ENCODE peak calls at places on chromosomes 16 and 17, in eight cellular contexts. Y is progenitor cell of endocrine pancreas, D is left lung, J is HFFc6, R is AG04450, C is uterus, K is AG09319, X is HFF-Myc. B is an unnamed sample.

GRCh38 chr16:31138621-31139578 is 3.4 kb upstream of the PRSS8 start:
- DNase-seq in Y (no peak), D (peak), J (peak), R (no peak), C (no peak), K (no peak), X (no peak), B (no peak)

GRCh38 chr17:79616801-79617200 is 6.0 kb upstream of the RBFOX3 start:
- DNase-seq in Y (no peak), D (peak), J (no peak), R (no peak), C (no peak), K (no peak), X (no peak), B (no peak)

GRCh38 chr17:35245196-35245486 is 2.3 kb downstream of the SLFN5 start:
- DNase-seq in Y (no peak), D (no peak), J (peak), R (peak), C (no peak), K (peak), X (peak), B (no peak)

GRCh38 chr16:56795011-56795410 is 65.1 kb downstream of the NUP93 start:
- DNase-seq in Y (no peak), D (no peak), J (no peak), R (no peak), C (no peak), K (no peak), X (no peak), B (no peak)

GRCh38 chr16:50711862-50712567 is 18.6 kb downstream of the NOD2 start:
- DNase-seq in Y (no peak), D (no peak), J (no peak), R (no peak), C (no peak), K (no peak), X (no peak), B (no peak)

GRCh38 chr17:38881600-38882191 is 11.8 kb downstream of the LASP1 start:
- DNase-seq in Y (no peak), D (no peak), J (no peak), R (no peak), C (peak), K (no peak), X (no peak), B (no peak)

GRCh38 chr17:74569392-74570003 is 2.2 kb upstream of the CD300H start:
- DNase-seq in Y (no peak), D (no peak), J (peak), R (peak), C (peak), K (peak), X (peak), B (no peak)

GRCh38 chr16:77793417-77793816 is 5.1 kb downstream of the VAT1L start:
- DNase-seq in Y (no peak), D (no peak), J (no peak), R (no peak), C (no peak), K (no peak), X (no peak), B (no peak)

GRCh38 chr17:78883533-78884131 is 19.4 kb downstream of the CEP295NL start:
- DNase-seq in Y (peak), D (peak), J (peak), R (peak), C (peak), K (peak), X (peak), B (peak)

GRCh38 chr17:40560592-40561293 is 4.5 kb downstream of the CCR7 start:
- DNase-seq in Y (peak), D (no peak), J (no peak), R (no peak), C (peak), K (no peak), X (no peak), B (peak)

GRCh38 chr17:38768417-38768816 is 15.9 kb downstream of the PSMB3 start:
- DNase-seq in Y (no peak), D (no peak), J (no peak), R (no peak), C (no peak), K (no peak), X (no peak), B (no peak)

GRCh38 chr16:49010879-49011278 is 270.8 kb downstream of the CBLN1 start:
- DNase-seq in Y (no peak), D (no peak), J (no peak), R (no peak), C (no peak), K (no peak), X (no peak), B (no peak)

GRCh38 chr17:35094902-35095301 is 24.8 kb downstream of the RAD51D start:
- DNase-seq in Y (no peak), D (no peak), J (peak), R (peak), C (no peak), K (peak), X (no peak), B (no peak)

GRCh38 chr17:27623578-27623977 is 7.4 kb upstream of the LGALS9 start:
- DNase-seq in Y (no peak), D (no peak), J (no peak), R (no peak), C (no peak), K (no peak), X (no peak), B (no peak)

GRCh38 chr17:2909853-2910234 is 113.6 kb downstream of the RAP1GAP2 start:
- DNase-seq in Y (no peak), D (no peak), J (no peak), R (no peak), C (no peak), K (no peak), X (no peak), B (no peak)

GRCh38 chr17:81727324-81728031 is 15.4 kb downstream of the SLC25A10 start:
- DNase-seq in Y (no peak), D (no peak), J (no peak), R (no peak), C (no peak), K (no peak), X (no peak), B (no peak)

GRCh38 chr17:78174870-78175642 is 6.7 kb downstream of the SYNGR2 start:
- DNase-seq in Y (no peak), D (no peak), J (no peak), R (no peak), C (no peak), K (no peak), X (no peak), B (no peak)

DNA sequence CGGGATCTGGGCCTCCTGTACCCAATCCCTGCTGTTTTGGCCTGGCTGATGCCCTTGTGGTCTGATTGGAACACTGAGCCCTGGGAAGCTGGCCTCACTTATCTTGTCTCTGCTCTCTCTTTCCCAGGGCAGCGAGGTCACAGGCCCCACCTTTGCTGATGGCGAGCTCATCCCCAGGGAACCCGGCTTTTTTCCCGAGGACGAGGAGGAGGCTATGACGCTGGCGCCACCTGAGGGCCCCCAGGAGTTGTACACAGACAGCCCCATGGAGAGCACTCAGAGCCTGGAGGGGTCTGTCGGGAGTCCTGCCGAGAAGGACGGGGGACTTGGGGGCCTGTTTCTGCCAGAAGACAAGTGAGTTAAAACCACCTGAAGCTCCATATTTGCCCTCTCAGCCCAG is 126.0 kb downstream of the RAB11FIP4 start:
- DNase-seq in Y (no peak), D (no peak), J (no peak), R (no peak), C (no peak), K (no peak), X (no peak), B (no peak)
- TF ChIP-seq CTCF in Y (peak), D (no peak), J (peak), R (peak), C (no peak), K (peak), X (peak), B (no peak)

GRCh38 chr17:8991514-8992285 is 26.2 kb upstream of the PIK3R5 start:
- DNase-seq in Y (peak), D (no peak), J (peak), R (peak), C (no peak), K (peak), X (no peak), B (no peak)
- TF ChIP-seq CTCF in Y (peak), D (peak), J (peak), R (peak), C (peak), K (peak), X (peak), B (peak)

GRCh38 chr17:76573096-76573495 is 12.6 kb downstream of the ST6GALNAC2 start:
- DNase-seq in Y (no peak), D (no peak), J (no peak), R (no peak), C (no peak), K (no peak), X (no peak), B (no peak)

GRCh38 chr17:76569607-76570279 is 15.9 kb downstream of the ST6GALNAC2 start:
- DNase-seq in Y (no peak), D (no peak), J (no peak), R (no peak), C (no peak), K (no peak), X (no peak), B (no peak)

GRCh38 chr17:76572201-76572910 is 13.3 kb downstream of the ST6GALNAC2 start:
- DNase-seq in Y (no peak), D (no peak), J (no peak), R (no peak), C (no peak), K (no peak), X (no peak), B (no peak)

GRCh38 chr17:76570457-76570856 is 15.2 kb downstream of the ST6GALNAC2 start:
- DNase-seq in Y (no peak), D (no peak), J (no peak), R (no peak), C (no peak), K (no peak), X (no peak), B (no peak)

DNA sequence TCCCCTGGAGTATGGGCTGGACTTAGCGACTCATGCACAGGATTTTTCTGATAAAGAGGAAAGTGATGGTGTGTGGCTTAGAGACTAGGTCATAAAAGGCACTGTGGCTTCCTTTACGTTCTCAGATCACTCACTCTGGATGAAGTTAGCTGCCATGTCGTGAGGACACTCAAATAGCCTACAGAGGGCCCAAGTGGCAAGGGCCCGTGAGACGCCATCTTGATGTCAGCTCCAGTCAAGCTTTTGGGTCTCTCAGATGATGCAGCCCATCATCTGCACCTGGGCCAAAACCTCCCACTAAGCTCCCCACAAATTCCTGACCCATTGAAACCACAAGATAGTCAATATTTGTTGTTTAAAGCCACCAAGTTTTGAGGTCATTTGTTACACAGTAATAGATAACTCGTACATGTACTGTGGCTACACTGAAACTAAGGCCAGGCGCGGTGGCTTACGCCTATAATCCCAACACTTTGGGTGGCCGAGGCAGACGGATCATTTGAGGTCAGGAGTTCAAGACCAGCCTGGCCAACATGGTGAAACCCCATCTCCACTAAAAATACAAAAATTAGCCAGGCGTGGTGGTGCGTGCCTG is 14.7 kb downstream of the ST6GALNAC2 start:
- DNase-seq in Y (no peak), D (no peak), J (no peak), R (no peak), C (no peak), K (no peak), X (no peak), B (no peak)
- TF ChIP-seq CTCF in Y (no peak), D (no peak), J (no peak), R (no peak), C (no peak), K (no peak), X (no peak), B (no peak)

GRCh38 chr16:84212154-84212553 is 21.2 kb downstream of the ADAD2 start:
- DNase-seq in Y (no peak), D (no peak), J (no peak), R (no peak), C (no peak), K (no peak), X (no peak), B (no peak)
- TF ChIP-seq CTCF in Y (no peak), D (no peak), J (no peak), R (no peak), C (no peak), K (no peak), X (no peak), B (no peak)

GRCh38 chr17:1726626-1727257 is 2.2 kb downstream of the WDR81 start:
- DNase-seq in Y (no peak), D (no peak), J (no peak), R (no peak), C (no peak), K (no peak), X (no peak), B (no peak)

GRCh38 chr17:1727258-1727789 is 2.8 kb downstream of the WDR81 start:
- DNase-seq in Y (no peak), D (peak), J (no peak), R (no peak), C (peak), K (no peak), X (no peak), B (no peak)

GRCh38 chr17:1724351-1724868 is at the start of gene WDR81:
- DNase-seq in Y (peak), D (peak), J (peak), R (no peak), C (peak), K (peak), X (no peak), B (peak)

GRCh38 chr17:1725642-1726511 is 1.4 kb downstream of the WDR81 start:
- DNase-seq in Y (no peak), D (peak), J (no peak), R (no peak), C (peak), K (no peak), X (no peak), B (no peak)

GRCh38 chr17:1724869-1725641 is 551 bp downstream of the WDR81 start:
- DNase-seq in Y (no peak), D (peak), J (no peak), R (no peak), C (peak), K (no peak), X (no peak), B (no peak)
- TF ChIP-seq CTCF in Y (peak), D (no peak), J (peak), R (no peak), C (no peak), K (no peak), X (no peak), B (peak)

GRCh38 chr16:83968483-83968865 is 430 bp downstream of the NECAB2 start:
- DNase-seq in Y (no peak), D (no peak), J (no peak), R (no peak), C (no peak), K (no peak), X (no peak), B (no peak)
- TF ChIP-seq CTCF in Y (no peak), D (no peak), J (no peak), R (no peak), C (no peak), K (no peak), X (no peak), B (no peak)

DNA sequence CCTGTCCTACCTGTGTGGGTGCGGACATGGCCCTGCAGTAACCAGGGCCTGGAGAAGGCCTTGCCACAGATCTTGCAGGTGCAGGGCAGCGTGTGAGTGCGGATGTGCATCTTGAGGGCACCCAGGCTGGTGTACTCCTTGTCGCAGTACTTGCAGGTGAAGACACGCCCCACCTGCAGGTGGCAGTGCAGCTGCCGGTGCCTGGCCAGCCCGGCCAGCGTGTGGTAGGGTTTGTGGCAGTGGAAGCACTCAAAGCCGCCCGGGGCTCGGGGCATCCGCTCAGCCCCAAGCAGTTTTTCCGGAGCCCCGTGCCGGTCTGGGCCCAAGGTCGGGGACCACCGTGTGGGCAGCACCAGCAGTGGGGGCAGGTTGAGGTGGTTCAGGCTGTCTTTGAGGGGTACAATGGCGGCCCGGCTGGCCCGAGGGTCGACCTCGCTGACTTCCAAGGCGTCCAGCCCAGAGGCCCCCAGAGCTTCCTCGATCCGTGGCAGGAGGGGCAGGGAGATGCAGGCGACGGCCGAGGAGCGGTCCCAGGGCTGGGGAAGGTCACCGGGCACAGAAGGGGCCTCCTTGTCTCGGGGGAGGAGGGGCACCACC is 5.1 kb downstream of the SNAI3 start:
- DNase-seq in Y (no peak), D (peak), J (no peak), R (no peak), C (no peak), K (no peak), X (no peak), B (no peak)
- TF ChIP-seq CTCF in Y (peak), D (no peak), J (peak), R (peak), C (no peak), K (no peak), X (peak), B (no peak)

DNA sequence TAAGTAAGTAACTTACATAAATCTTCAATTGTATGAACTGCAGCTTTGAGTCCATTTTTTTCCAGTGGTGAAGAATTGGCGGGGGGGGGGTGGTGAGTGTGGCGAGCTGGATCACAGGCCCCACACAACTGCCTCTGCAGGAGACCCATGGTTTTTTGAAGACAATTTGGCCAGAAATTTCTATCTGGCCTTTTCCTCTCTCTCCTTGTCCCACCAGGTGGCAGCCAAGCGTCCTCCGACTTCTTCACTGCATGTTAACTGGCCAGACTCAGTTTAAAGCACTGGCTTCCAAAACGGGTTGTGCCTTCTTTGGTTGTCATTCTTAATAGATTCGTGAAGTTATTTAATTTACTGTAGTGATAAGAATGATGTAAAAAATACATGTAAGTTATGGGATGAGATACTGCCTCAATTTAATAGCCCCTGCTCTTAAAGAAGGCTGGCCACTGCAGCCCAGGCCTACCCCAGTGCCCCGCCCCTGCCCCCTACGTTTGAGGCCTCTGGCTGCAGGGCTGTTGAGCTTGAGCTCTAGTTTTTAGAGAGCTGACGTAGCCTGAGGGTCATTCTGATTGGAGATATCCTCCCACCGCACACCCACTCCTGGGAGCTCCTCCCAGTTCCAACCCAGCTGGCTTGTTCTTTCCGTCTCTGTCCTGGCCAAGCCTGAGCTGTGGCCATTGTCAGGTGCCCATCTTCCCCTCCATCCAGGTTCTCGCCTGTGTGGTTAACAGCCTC is 36.4 kb downstream of the AKAP1 start:
- DNase-seq in Y (peak), D (no peak), J (peak), R (no peak), C (no peak), K (no peak), X (no peak), B (no peak)
- TF ChIP-seq CTCF in Y (peak), D (no peak), J (peak), R (peak), C (peak), K (peak), X (peak), B (peak)